ENCODE peak calls at places on chromosome 21, in eight cellular contexts. F is frontal cortex; U is brain microvascular endothelial cell; Z is NCI-H2107; G is T follicular helper cell; H is activated naive CD8-positive, alpha-beta T cell treated with anti-CD3 and anti-CD28 coated beads for 36 hours; W is spleen; Y is T-helper 1 cell. S is an unnamed sample.

GRCh38 chr21:19781881-19782652 is 1216.1 kb upstream of the NCAM2 start:
- DNase-seq in F (no peak), U (no peak), Z (no peak), G (no peak), H (no peak), W (no peak), Y (no peak), S (no peak)

GRCh38 chr21:34688145-34688544 is 19.4 kb downstream of the CLIC6 start:
- DNase-seq in F (peak), U (peak), Z (peak), G (no peak), H (no peak), W (no peak), Y (no peak), S (no peak)

GRCh38 chr21:45036630-45037029 is 37.8 kb upstream of the ADARB1 start:
- DNase-seq in F (no peak), U (no peak), Z (no peak), G (no peak), H (no peak), W (no peak), Y (no peak), S (no peak)

GRCh38 chr21:46116846-46117585 is 19.1 kb downstream of the COL6A2 start:
- DNase-seq in F (no peak), U (no peak), Z (no peak), G (no peak), H (no peak), W (peak), Y (peak), S (no peak)

GRCh38 chr21:36545776-36546511 is 66.0 kb upstream of the CLDN14 start:
- DNase-seq in F (no peak), U (peak), Z (no peak), G (no peak), H (no peak), W (no peak), Y (no peak), S (no peak)

GRCh38 chr21:34822957-34823356 is 154.2 kb downstream of the CLIC6 start:
- DNase-seq in F (no peak), U (peak), Z (no peak), G (no peak), H (no peak), W (no peak), Y (no peak), S (no peak)

GRCh38 chr21:37695111-37695510 is 221.1 kb downstream of the KCNJ6 start:
- DNase-seq in F (no peak), U (no peak), Z (no peak), G (no peak), H (no peak), W (no peak), Y (no peak), S (no peak)

GRCh38 chr21:29610960-29611359 is 312.2 kb downstream of the BACH1 start:
- DNase-seq in F (no peak), U (peak), Z (no peak), G (no peak), H (no peak), W (no peak), Y (no peak), S (no peak)

GRCh38 chr21:41213081-41213480 is 45.1 kb downstream of the BACE2 start:
- DNase-seq in F (no peak), U (no peak), Z (no peak), G (no peak), H (no peak), W (no peak), Y (no peak), S (no peak)